ENCODE peak calls at places on chromosomes 11 and 22, in ten cellular contexts. One of them, this sample, is unnamed.

GRCh38 chr11:126636911-126637799 is 281.7 kb downstream of the ST3GAL4 start:
- DNase-seq in K562: no peak
- DNase-seq in prostate gland: no peak
- DNase-seq in sigmoid colon: no peak
- DNase-seq in body of pancreas: no peak
- DNase-seq in stomach: no peak
- DNase-seq in tibial nerve: no peak
- DNase-seq in transverse colon: no peak
- DNase-seq in gastrocnemius medialis: no peak
- DNase-seq in right lobe of liver: no peak
- DNase-seq in this sample: no peak

GRCh38 chr11:18012314-18012905 is 437 bp downstream of the SERGEF start:
- DNase-seq in K562: peak
- DNase-seq in sigmoid colon: peak
- DNase-seq in prostate gland: peak
- DNase-seq in transverse colon: peak
- DNase-seq in stomach: peak
- DNase-seq in body of pancreas: peak
- DNase-seq in right lobe of liver: no peak
- DNase-seq in tibial nerve: no peak
- DNase-seq in gastrocnemius medialis: peak
- DNase-seq in this sample: no peak

GRCh38 chr22:21942407-21942895 is 10.2 kb downstream of the PPM1F start:
- DNase-seq in stomach: peak
- DNase-seq in gastrocnemius medialis: peak
- DNase-seq in tibial nerve: peak
- DNase-seq in right lobe of liver: peak
- DNase-seq in body of pancreas: no peak
- DNase-seq in transverse colon: peak
- DNase-seq in prostate gland: no peak
- DNase-seq in sigmoid colon: peak
- DNase-seq in K562: no peak
- DNase-seq in this sample: peak

GRCh38 chr11:119389611-119390254 is 8.2 kb upstream of the USP2 start:
- DNase-seq in transverse colon: no peak
- DNase-seq in gastrocnemius medialis: no peak
- DNase-seq in K562: no peak
- DNase-seq in sigmoid colon: no peak
- DNase-seq in body of pancreas: peak
- DNase-seq in stomach: no peak
- DNase-seq in prostate gland: no peak
- DNase-seq in right lobe of liver: no peak
- DNase-seq in tibial nerve: no peak
- DNase-seq in this sample: no peak

GRCh38 chr11:2524446-2525165 is 79.8 kb downstream of the KCNQ1 start:
- DNase-seq in transverse colon: peak
- DNase-seq in right lobe of liver: no peak
- DNase-seq in prostate gland: no peak
- DNase-seq in gastrocnemius medialis: peak
- DNase-seq in tibial nerve: peak
- DNase-seq in K562: no peak
- DNase-seq in sigmoid colon: peak
- DNase-seq in body of pancreas: peak
- DNase-seq in stomach: peak
- DNase-seq in this sample: peak

GRCh38 chr22:36003972-36004674 is 24.5 kb downstream of the RBFOX2 start:
- DNase-seq in prostate gland: no peak
- DNase-seq in body of pancreas: no peak
- DNase-seq in right lobe of liver: no peak
- DNase-seq in transverse colon: no peak
- DNase-seq in gastrocnemius medialis: no peak
- DNase-seq in stomach: no peak
- DNase-seq in sigmoid colon: no peak
- DNase-seq in K562: no peak
- DNase-seq in tibial nerve: no peak
- DNase-seq in this sample: no peak

GRCh38 chr11:119741369-119742262 is 12.6 kb upstream of the NECTIN1 start:
- DNase-seq in gastrocnemius medialis: no peak
- DNase-seq in tibial nerve: no peak
- DNase-seq in prostate gland: no peak
- DNase-seq in stomach: peak
- DNase-seq in body of pancreas: peak
- DNase-seq in transverse colon: peak
- DNase-seq in sigmoid colon: no peak
- DNase-seq in K562: peak
- DNase-seq in right lobe of liver: peak
- DNase-seq in this sample: no peak

GRCh38 chr11:73121692-73122091 is 20.4 kb downstream of the FCHSD2 start:
- DNase-seq in transverse colon: no peak
- DNase-seq in right lobe of liver: no peak
- DNase-seq in stomach: no peak
- DNase-seq in body of pancreas: no peak
- DNase-seq in gastrocnemius medialis: no peak
- DNase-seq in K562: no peak
- DNase-seq in prostate gland: no peak
- DNase-seq in tibial nerve: no peak
- DNase-seq in sigmoid colon: no peak
- DNase-seq in this sample: no peak

GRCh38 chr11:27018902-27019544 is 21.6 kb upstream of the BBOX1 start:
- DNase-seq in prostate gland: no peak
- DNase-seq in stomach: no peak
- DNase-seq in gastrocnemius medialis: no peak
- DNase-seq in sigmoid colon: no peak
- DNase-seq in tibial nerve: no peak
- DNase-seq in K562: no peak
- DNase-seq in transverse colon: no peak
- DNase-seq in right lobe of liver: no peak
- DNase-seq in body of pancreas: no peak
- DNase-seq in this sample: no peak

GRCh38 chr22:28230682-28231081 is 311.6 kb upstream of the PITPNB start:
- DNase-seq in right lobe of liver: no peak
- DNase-seq in K562: no peak
- DNase-seq in tibial nerve: no peak
- DNase-seq in transverse colon: no peak
- DNase-seq in body of pancreas: no peak
- DNase-seq in stomach: no peak
- DNase-seq in sigmoid colon: no peak
- DNase-seq in prostate gland: no peak
- DNase-seq in gastrocnemius medialis: no peak
- DNase-seq in this sample: no peak

GRCh38 chr11:118175031-118175531 is 1.4 kb downstream of the SCN2B start:
- DNase-seq in prostate gland: peak
- DNase-seq in tibial nerve: no peak
- DNase-seq in transverse colon: no peak
- DNase-seq in body of pancreas: no peak
- DNase-seq in gastrocnemius medialis: peak
- DNase-seq in stomach: no peak
- DNase-seq in K562: no peak
- DNase-seq in sigmoid colon: no peak
- DNase-seq in right lobe of liver: peak
- DNase-seq in this sample: no peak

GRCh38 chr11:125451400-125452124 is 44.5 kb downstream of the FEZ1 start:
- DNase-seq in transverse colon: peak
- DNase-seq in sigmoid colon: peak
- DNase-seq in tibial nerve: peak
- DNase-seq in right lobe of liver: peak
- DNase-seq in stomach: peak
- DNase-seq in K562: peak
- DNase-seq in prostate gland: no peak
- DNase-seq in gastrocnemius medialis: no peak
- DNase-seq in body of pancreas: peak
- DNase-seq in this sample: peak

GRCh38 chr11:67292671-67293070 is 3.6 kb downstream of the ANKRD13D start:
- DNase-seq in body of pancreas: no peak
- DNase-seq in prostate gland: no peak
- DNase-seq in gastrocnemius medialis: no peak
- DNase-seq in sigmoid colon: no peak
- DNase-seq in stomach: no peak
- DNase-seq in K562: no peak
- DNase-seq in transverse colon: no peak
- DNase-seq in right lobe of liver: no peak
- DNase-seq in tibial nerve: no peak
- DNase-seq in this sample: no peak

DNA sequence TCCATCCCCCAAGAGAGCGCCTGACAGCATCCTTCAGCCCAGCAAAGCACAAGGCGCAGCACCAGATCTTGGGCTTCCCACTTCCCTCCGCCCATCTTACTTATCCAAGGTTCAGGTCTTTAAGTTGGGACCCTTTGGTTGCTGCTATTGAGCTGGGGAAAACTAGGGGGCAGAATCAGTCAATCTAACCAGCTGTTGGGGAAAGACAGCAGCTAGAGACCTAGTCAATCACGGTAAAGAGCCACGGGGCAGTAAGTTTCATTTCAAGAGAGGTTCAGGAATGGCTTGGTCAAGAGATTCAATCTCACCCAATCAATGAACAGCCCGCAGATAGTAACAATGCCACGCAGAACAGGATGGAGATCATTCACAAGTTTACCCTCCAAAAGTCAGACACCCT is 1.7 kb downstream of the ABTB2 start:
- DNase-seq in prostate gland: no peak
- DNase-seq in right lobe of liver: no peak
- DNase-seq in transverse colon: no peak
- DNase-seq in sigmoid colon: no peak
- DNase-seq in body of pancreas: no peak
- DNase-seq in K562: no peak
- DNase-seq in stomach: no peak
- DNase-seq in gastrocnemius medialis: no peak
- DNase-seq in tibial nerve: no peak
- DNase-seq in this sample: no peak
- TF ChIP-seq CTCF in prostate gland: no peak
- TF ChIP-seq CTCF in right lobe of liver: no peak
- TF ChIP-seq CTCF in transverse colon: no peak
- TF ChIP-seq CTCF in sigmoid colon: no peak
- TF ChIP-seq CTCF in body of pancreas: no peak
- TF ChIP-seq CTCF in K562: peak
- TF ChIP-seq CTCF in stomach: no peak
- TF ChIP-seq CTCF in gastrocnemius medialis: no peak
- TF ChIP-seq CTCF in tibial nerve: no peak
- TF ChIP-seq CTCF in this sample: no peak

DNA sequence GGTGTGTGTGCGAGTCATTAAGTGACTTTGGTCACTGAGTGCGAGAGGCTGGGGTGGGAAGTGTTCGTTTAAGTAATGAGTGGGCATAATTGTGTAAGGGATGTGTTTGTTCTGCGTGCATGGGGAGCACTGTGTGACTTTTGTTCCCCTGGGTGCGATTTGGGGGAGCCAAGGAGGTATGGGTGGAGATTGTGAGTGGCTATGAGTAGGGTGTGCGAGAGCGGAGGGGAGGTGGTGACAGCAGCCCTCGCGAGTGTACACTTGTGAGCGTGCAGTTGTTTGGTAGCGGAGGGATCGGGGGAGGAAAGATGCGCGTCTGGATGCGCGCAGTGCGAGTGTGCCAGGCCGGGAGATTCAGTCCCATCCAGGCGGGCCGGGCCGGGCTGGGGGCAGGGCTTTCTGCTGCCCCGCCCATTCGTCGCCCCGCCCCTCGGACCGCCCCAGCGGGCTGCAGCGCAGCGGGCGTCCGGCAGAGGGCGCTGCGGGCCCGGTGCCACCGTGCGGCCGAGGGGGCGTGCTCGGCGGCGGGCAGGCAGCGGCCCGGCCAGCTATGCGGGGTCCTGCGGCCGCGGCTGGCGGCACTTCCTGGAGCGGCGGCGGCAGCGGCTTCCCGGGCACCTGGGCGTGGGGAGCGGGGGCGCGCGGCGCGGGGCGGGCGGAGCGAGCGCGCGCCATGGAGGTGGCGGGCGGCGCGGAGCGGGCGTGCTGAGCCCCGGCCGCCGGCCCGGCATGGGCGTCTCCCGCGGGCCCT is at the start of gene DGKZ:
- DNase-seq in tibial nerve: peak
- DNase-seq in gastrocnemius medialis: peak
- DNase-seq in stomach: peak
- DNase-seq in prostate gland: peak
- DNase-seq in transverse colon: peak
- DNase-seq in sigmoid colon: peak
- DNase-seq in right lobe of liver: peak
- DNase-seq in body of pancreas: peak
- DNase-seq in K562: peak
- DNase-seq in this sample: peak
- TF ChIP-seq POLR2A in tibial nerve: no peak
- TF ChIP-seq POLR2A in gastrocnemius medialis: peak
- TF ChIP-seq POLR2A in stomach: no peak
- TF ChIP-seq POLR2A in prostate gland: peak
- TF ChIP-seq POLR2A in transverse colon: no peak
- TF ChIP-seq POLR2A in sigmoid colon: no peak
- TF ChIP-seq POLR2A in right lobe of liver: peak
- TF ChIP-seq POLR2A in body of pancreas: peak
- TF ChIP-seq POLR2A in K562: no peak
- TF ChIP-seq POLR2A in this sample: no peak

DNA sequence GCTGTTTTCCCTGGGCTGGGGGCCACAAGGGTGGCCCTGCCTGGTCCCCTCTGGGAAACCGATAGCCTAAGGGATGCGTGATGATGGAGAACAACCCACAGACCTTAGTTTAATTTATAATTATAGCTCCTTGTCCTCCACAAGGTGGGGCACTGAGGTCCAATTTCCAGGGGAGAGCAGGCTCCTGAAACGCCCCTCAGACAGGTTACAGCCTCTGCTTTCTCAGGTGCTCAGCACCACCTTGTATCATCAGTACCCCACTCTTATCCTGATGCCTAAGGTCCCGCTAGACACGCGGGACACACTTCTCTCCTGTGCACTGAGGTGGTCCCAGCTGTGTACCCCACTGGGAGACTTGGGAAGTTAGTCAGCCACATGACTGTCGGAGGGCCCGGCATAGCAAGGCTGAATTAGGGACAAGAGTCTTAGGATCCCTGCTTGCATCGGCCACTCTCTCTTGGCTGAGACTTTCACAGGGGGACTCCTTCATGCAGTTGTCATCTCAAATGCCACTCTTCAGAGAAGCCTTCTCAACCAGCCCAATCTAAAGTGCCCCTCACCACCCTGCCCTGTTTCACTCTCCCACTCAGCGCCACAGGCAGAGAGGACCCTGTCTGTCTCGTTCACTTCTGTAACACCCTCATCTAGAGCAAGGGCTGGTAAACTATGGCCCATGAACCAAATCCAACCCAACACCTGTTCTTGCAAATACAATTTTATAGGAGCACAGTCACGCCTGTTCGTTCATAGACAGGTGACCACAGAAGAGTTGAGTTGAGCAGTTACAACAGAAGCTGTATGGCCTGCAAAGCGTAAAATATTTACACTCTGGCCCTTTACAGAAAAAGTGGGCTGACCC is 20.4 kb downstream of the SERPIND1 start:
- DNase-seq in stomach: no peak
- DNase-seq in tibial nerve: no peak
- DNase-seq in right lobe of liver: no peak
- DNase-seq in sigmoid colon: no peak
- DNase-seq in K562: no peak
- DNase-seq in prostate gland: no peak
- DNase-seq in transverse colon: no peak
- DNase-seq in body of pancreas: no peak
- DNase-seq in gastrocnemius medialis: no peak
- DNase-seq in this sample: no peak
- TF ChIP-seq CTCF in stomach: no peak
- TF ChIP-seq CTCF in tibial nerve: no peak
- TF ChIP-seq CTCF in right lobe of liver: no peak
- TF ChIP-seq CTCF in sigmoid colon: no peak
- TF ChIP-seq CTCF in K562: peak
- TF ChIP-seq CTCF in prostate gland: no peak
- TF ChIP-seq CTCF in transverse colon: no peak
- TF ChIP-seq CTCF in body of pancreas: no peak
- TF ChIP-seq CTCF in gastrocnemius medialis: no peak
- TF ChIP-seq CTCF in this sample: no peak

GRCh38 chr11:798093-798713 is at the start of gene SLC25A22:
- DNase-seq in right lobe of liver: peak
- DNase-seq in prostate gland: peak
- DNase-seq in K562: peak
- DNase-seq in stomach: peak
- DNase-seq in transverse colon: peak
- DNase-seq in body of pancreas: peak
- DNase-seq in gastrocnemius medialis: no peak
- DNase-seq in tibial nerve: peak
- DNase-seq in sigmoid colon: no peak
- DNase-seq in this sample: no peak
- TF ChIP-seq POLR2A in right lobe of liver: no peak
- TF ChIP-seq POLR2A in prostate gland: no peak
- TF ChIP-seq POLR2A in K562: no peak
- TF ChIP-seq POLR2A in stomach: no peak
- TF ChIP-seq POLR2A in transverse colon: no peak
- TF ChIP-seq POLR2A in body of pancreas: no peak
- TF ChIP-seq POLR2A in gastrocnemius medialis: no peak
- TF ChIP-seq POLR2A in tibial nerve: no peak
- TF ChIP-seq POLR2A in sigmoid colon: no peak
- TF ChIP-seq POLR2A in this sample: no peak

This sample was measured in lower leg skin.